ENCODE peak calls at places on chromosomes 13 and 19, in eight cellular contexts. One of them, this sample, is unnamed.

GRCh38 chr13:98343461-98343860 is 166.4 kb upstream of the RNF113B start:
- DNase-seq in stomach: no peak
- DNase-seq in suprapubic skin: no peak
- DNase-seq in sigmoid colon: no peak
- DNase-seq in HepG2: no peak
- DNase-seq in breast epithelium: no peak
- DNase-seq in GM23338: no peak
- DNase-seq in K562: no peak
- DNase-seq in this sample: no peak

GRCh38 chr13:64538711-64539110 is 2691.4 kb downstream of the PCDH9 start:
- DNase-seq in breast epithelium: no peak
- DNase-seq in HepG2: no peak
- DNase-seq in sigmoid colon: no peak
- DNase-seq in GM23338: no peak
- DNase-seq in stomach: no peak
- DNase-seq in suprapubic skin: no peak
- DNase-seq in K562: no peak
- DNase-seq in this sample: no peak

GRCh38 chr19:33510728-33511255 is 10.8 kb downstream of the PEPD start:
- DNase-seq in suprapubic skin: no peak
- DNase-seq in GM23338: no peak
- DNase-seq in sigmoid colon: no peak
- DNase-seq in stomach: no peak
- DNase-seq in HepG2: no peak
- DNase-seq in breast epithelium: no peak
- DNase-seq in K562: no peak
- DNase-seq in this sample: no peak

GRCh38 chr19:12821761-12822160 is 12.6 kb downstream of the RTBDN start:
- DNase-seq in stomach: no peak
- DNase-seq in GM23338: no peak
- DNase-seq in suprapubic skin: no peak
- DNase-seq in sigmoid colon: no peak
- DNase-seq in breast epithelium: no peak
- DNase-seq in HepG2: no peak
- DNase-seq in K562: no peak
- DNase-seq in this sample: no peak

GRCh38 chr13:72384186-72384823 is 343.1 kb downstream of the MZT1 start:
- DNase-seq in breast epithelium: no peak
- DNase-seq in K562: no peak
- DNase-seq in GM23338: peak
- DNase-seq in sigmoid colon: no peak
- DNase-seq in suprapubic skin: no peak
- DNase-seq in stomach: no peak
- DNase-seq in HepG2: peak
- DNase-seq in this sample: no peak

GRCh38 chr19:16233836-16234551 is 36.3 kb downstream of the AP1M1 start:
- DNase-seq in K562: no peak
- DNase-seq in GM23338: no peak
- DNase-seq in breast epithelium: no peak
- DNase-seq in stomach: no peak
- DNase-seq in HepG2: no peak
- DNase-seq in sigmoid colon: no peak
- DNase-seq in suprapubic skin: no peak
- DNase-seq in this sample: no peak

GRCh38 chr19:2820112-2820702 is 539 bp downstream of the ZNF554 start:
- DNase-seq in GM23338: peak
- DNase-seq in suprapubic skin: no peak
- DNase-seq in K562: no peak
- DNase-seq in sigmoid colon: no peak
- DNase-seq in HepG2: no peak
- DNase-seq in breast epithelium: no peak
- DNase-seq in stomach: no peak
- DNase-seq in this sample: no peak

GRCh38 chr19:46132508-46133100 is 8.1 kb upstream of the IGFL3 start:
- DNase-seq in suprapubic skin: no peak
- DNase-seq in breast epithelium: no peak
- DNase-seq in HepG2: no peak
- DNase-seq in sigmoid colon: no peak
- DNase-seq in K562: no peak
- DNase-seq in stomach: no peak
- DNase-seq in GM23338: no peak
- DNase-seq in this sample: no peak

GRCh38 chr13:77536358-77536757 is 852 bp downstream of the SCEL start:
- DNase-seq in suprapubic skin: no peak
- DNase-seq in HepG2: no peak
- DNase-seq in breast epithelium: no peak
- DNase-seq in sigmoid colon: no peak
- DNase-seq in stomach: no peak
- DNase-seq in GM23338: no peak
- DNase-seq in K562: no peak
- DNase-seq in this sample: no peak

GRCh38 chr19:29283366-29283765 is 70.4 kb upstream of the UQCRFS1 start:
- DNase-seq in K562: no peak
- DNase-seq in GM23338: no peak
- DNase-seq in sigmoid colon: no peak
- DNase-seq in breast epithelium: no peak
- DNase-seq in stomach: no peak
- DNase-seq in suprapubic skin: peak
- DNase-seq in HepG2: no peak
- DNase-seq in this sample: no peak

GRCh38 chr19:19132912-19133311 is 5.4 kb downstream of the TMEM161A start:
- DNase-seq in sigmoid colon: no peak
- DNase-seq in K562: no peak
- DNase-seq in suprapubic skin: no peak
- DNase-seq in stomach: no peak
- DNase-seq in HepG2: no peak
- DNase-seq in breast epithelium: no peak
- DNase-seq in GM23338: no peak
- DNase-seq in this sample: no peak

GRCh38 chr19:31349160-31349881 is at the start of gene TSHZ3:
- DNase-seq in stomach: peak
- DNase-seq in K562: peak
- DNase-seq in suprapubic skin: no peak
- DNase-seq in GM23338: peak
- DNase-seq in HepG2: no peak
- DNase-seq in sigmoid colon: peak
- DNase-seq in breast epithelium: no peak
- DNase-seq in this sample: peak

GRCh38 chr13:30818323-30818960 is 83.1 kb downstream of the ALOX5AP start:
- DNase-seq in stomach: no peak
- DNase-seq in breast epithelium: no peak
- DNase-seq in HepG2: no peak
- DNase-seq in sigmoid colon: peak
- DNase-seq in suprapubic skin: no peak
- DNase-seq in GM23338: no peak
- DNase-seq in K562: no peak
- DNase-seq in this sample: no peak

GRCh38 chr19:34171539-34171876 is 796 bp upstream of the LSM14A start:
- DNase-seq in HepG2: no peak
- DNase-seq in GM23338: no peak
- DNase-seq in suprapubic skin: no peak
- DNase-seq in sigmoid colon: no peak
- DNase-seq in stomach: no peak
- DNase-seq in K562: no peak
- DNase-seq in breast epithelium: no peak
- DNase-seq in this sample: no peak

GRCh38 chr19:53696951-53697350 is 65.2 kb downstream of the DPRX start:
- DNase-seq in HepG2: no peak
- DNase-seq in GM23338: peak
- DNase-seq in breast epithelium: no peak
- DNase-seq in suprapubic skin: no peak
- DNase-seq in K562: no peak
- DNase-seq in stomach: no peak
- DNase-seq in sigmoid colon: no peak
- DNase-seq in this sample: no peak

GRCh38 chr19:38718747-38719543 is 25.3 kb downstream of the CAPN12 start:
- DNase-seq in stomach: peak
- DNase-seq in K562: peak
- DNase-seq in GM23338: peak
- DNase-seq in breast epithelium: no peak
- DNase-seq in sigmoid colon: peak
- DNase-seq in suprapubic skin: no peak
- DNase-seq in HepG2: no peak
- DNase-seq in this sample: no peak

GRCh38 chr19:10294368-10294697 is 4.6 kb downstream of the ICAM5 start:
- DNase-seq in sigmoid colon: no peak
- DNase-seq in breast epithelium: no peak
- DNase-seq in HepG2: no peak
- DNase-seq in stomach: no peak
- DNase-seq in suprapubic skin: no peak
- DNase-seq in K562: no peak
- DNase-seq in GM23338: peak
- DNase-seq in this sample: no peak

GRCh38 chr19:10295305-10295846 is 5.6 kb downstream of the ICAM5 start:
- DNase-seq in breast epithelium: no peak
- DNase-seq in stomach: peak
- DNase-seq in sigmoid colon: no peak
- DNase-seq in suprapubic skin: no peak
- DNase-seq in HepG2: no peak
- DNase-seq in K562: peak
- DNase-seq in GM23338: peak
- DNase-seq in this sample: no peak

GRCh38 chr19:10293637-10294367 is 4.0 kb downstream of the ICAM5 start:
- DNase-seq in suprapubic skin: no peak
- DNase-seq in K562: no peak
- DNase-seq in sigmoid colon: no peak
- DNase-seq in GM23338: peak
- DNase-seq in HepG2: no peak
- DNase-seq in breast epithelium: no peak
- DNase-seq in stomach: no peak
- DNase-seq in this sample: no peak

GRCh38 chr19:10292789-10293636 is 3.3 kb downstream of the ICAM5 start:
- DNase-seq in K562: peak
- DNase-seq in stomach: no peak
- DNase-seq in suprapubic skin: no peak
- DNase-seq in HepG2: no peak
- DNase-seq in sigmoid colon: no peak
- DNase-seq in GM23338: peak
- DNase-seq in breast epithelium: no peak
- DNase-seq in this sample: no peak

GRCh38 chr19:10295847-10296591 is 6.3 kb downstream of the ICAM5 start:
- DNase-seq in HepG2: no peak
- DNase-seq in stomach: no peak
- DNase-seq in GM23338: peak
- DNase-seq in sigmoid colon: no peak
- DNase-seq in breast epithelium: no peak
- DNase-seq in suprapubic skin: no peak
- DNase-seq in K562: no peak
- DNase-seq in this sample: no peak
- H3K4me3 ChIP-seq in HepG2: no peak
- H3K4me3 ChIP-seq in stomach: peak
- H3K4me3 ChIP-seq in GM23338: peak
- H3K4me3 ChIP-seq in sigmoid colon: no peak
- H3K4me3 ChIP-seq in breast epithelium: no peak
- H3K4me3 ChIP-seq in suprapubic skin: peak
- H3K4me3 ChIP-seq in K562: no peak
- H3K4me3 ChIP-seq in this sample: no peak

DNA sequence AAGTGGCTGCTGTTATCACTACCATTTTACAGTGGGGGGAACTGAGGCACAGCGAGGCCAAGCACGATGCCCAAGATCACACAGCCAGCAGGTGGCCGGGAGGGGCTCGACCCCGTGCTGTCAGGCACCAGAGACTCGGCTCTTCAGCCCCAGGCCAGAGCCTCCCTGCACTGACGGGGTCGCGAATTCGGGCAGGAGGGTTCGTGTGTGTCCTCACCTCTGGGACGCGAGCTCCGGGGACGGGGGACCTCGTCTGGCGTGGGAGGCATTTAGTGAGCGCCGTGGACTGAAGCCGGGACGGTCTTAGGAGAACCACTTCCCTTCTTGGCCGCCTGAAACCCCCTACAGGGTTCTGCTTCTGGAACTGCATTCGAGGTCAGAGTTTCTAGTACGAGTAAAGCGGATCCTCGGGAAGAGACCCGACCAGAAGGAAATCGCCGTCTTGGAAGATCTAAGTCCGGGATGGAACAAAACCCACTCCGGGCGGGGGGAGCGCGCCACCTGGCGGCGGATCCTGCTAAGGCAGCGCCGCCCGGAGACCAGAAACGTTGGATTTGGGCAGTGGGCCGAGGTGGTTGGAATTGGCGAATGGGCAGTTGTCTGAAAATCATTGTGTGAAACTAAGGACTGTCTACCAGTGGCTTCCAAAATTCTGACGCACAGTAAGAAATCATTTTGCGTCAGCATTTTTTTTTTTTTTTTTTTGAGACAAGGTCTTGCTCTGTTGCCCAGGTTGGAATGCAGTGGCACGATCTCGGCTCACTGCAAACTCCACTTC is 21.2 kb downstream of the ZNF114 start:
- DNase-seq in stomach: peak
- DNase-seq in GM23338: peak
- DNase-seq in sigmoid colon: peak
- DNase-seq in suprapubic skin: peak
- DNase-seq in breast epithelium: peak
- DNase-seq in HepG2: no peak
- DNase-seq in K562: peak
- DNase-seq in this sample: peak
- TF ChIP-seq POLR2AphosphoS5 in stomach: peak
- TF ChIP-seq POLR2AphosphoS5 in GM23338: peak
- TF ChIP-seq POLR2AphosphoS5 in sigmoid colon: no peak
- TF ChIP-seq POLR2AphosphoS5 in suprapubic skin: no peak
- TF ChIP-seq POLR2AphosphoS5 in breast epithelium: no peak
- TF ChIP-seq POLR2AphosphoS5 in HepG2: no peak
- TF ChIP-seq POLR2AphosphoS5 in K562: no peak
- TF ChIP-seq POLR2AphosphoS5 in this sample: no peak

DNA sequence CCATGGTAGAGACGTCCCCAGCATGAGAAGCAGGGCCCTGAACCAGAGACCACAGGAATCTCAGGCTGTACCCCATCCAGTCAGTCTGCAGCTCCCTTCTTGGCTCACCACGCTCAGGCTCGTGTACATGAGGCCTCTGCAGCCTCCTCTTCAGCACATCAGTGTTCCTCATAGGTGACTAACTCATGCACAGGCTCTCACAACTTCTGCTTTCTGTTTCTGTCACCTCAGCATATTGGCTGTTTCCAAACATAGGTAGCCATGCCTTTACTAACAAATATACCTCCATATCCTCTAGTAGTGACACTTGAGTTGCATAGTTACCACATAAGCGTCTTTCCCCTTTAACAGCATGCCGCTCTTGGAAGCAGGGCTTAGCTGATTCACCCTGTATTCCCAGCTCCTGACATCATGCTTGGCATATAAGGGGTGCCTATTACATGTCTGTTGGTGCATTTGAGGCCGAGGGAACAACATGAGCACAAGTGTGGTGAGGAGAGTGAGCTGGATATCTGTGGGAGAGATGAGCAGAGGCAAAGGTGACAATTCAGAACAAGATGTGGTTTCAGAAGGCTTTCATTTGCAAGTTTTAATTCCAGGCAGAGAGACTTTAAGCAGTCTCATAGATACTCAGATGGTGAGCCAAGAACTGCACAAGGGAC is 16.7 kb downstream of the ZNF473 start:
- DNase-seq in suprapubic skin: no peak
- DNase-seq in breast epithelium: no peak
- DNase-seq in HepG2: no peak
- DNase-seq in GM23338: no peak
- DNase-seq in stomach: no peak
- DNase-seq in K562: no peak
- DNase-seq in sigmoid colon: no peak
- DNase-seq in this sample: no peak
- H3K27ac ChIP-seq in suprapubic skin: no peak
- H3K27ac ChIP-seq in breast epithelium: no peak
- H3K27ac ChIP-seq in HepG2: no peak
- H3K27ac ChIP-seq in GM23338: no peak
- H3K27ac ChIP-seq in stomach: no peak
- H3K27ac ChIP-seq in K562: no peak
- H3K27ac ChIP-seq in sigmoid colon: no peak
- H3K27ac ChIP-seq in this sample: no peak

GRCh38 chr19:50060107-50060506 is 34.3 kb downstream of the ZNF473 start:
- DNase-seq in sigmoid colon: no peak
- DNase-seq in GM23338: no peak
- DNase-seq in stomach: no peak
- DNase-seq in breast epithelium: no peak
- DNase-seq in HepG2: no peak
- DNase-seq in suprapubic skin: no peak
- DNase-seq in K562: no peak
- DNase-seq in this sample: no peak
- H3K4me3 ChIP-seq in sigmoid colon: no peak
- H3K4me3 ChIP-seq in GM23338: no peak
- H3K4me3 ChIP-seq in stomach: no peak
- H3K4me3 ChIP-seq in breast epithelium: no peak
- H3K4me3 ChIP-seq in HepG2: no peak
- H3K4me3 ChIP-seq in suprapubic skin: no peak
- H3K4me3 ChIP-seq in K562: no peak
- H3K4me3 ChIP-seq in this sample: no peak

This sample was measured in HL-60.